ENCODE peak calls at places on chromosomes 2 and 18, in eight cellular contexts. One of them, this sample, is unnamed.

GRCh38 chr2:233082222-233082933 is 22.2 kb downstream of the INPP5D start:
- DNase-seq in heart left ventricle: no peak
- DNase-seq in PC-9: no peak
- DNase-seq in lower lobe of right lung: no peak
- DNase-seq in ovary: no peak
- DNase-seq in MM.1S: peak; percentile 25
- DNase-seq in glutamatergic neuron: no peak
- DNase-seq in GM06990: peak; percentile 77
- DNase-seq in this sample: peak; percentile 26

GRCh38 chr2:45634223-45634622 is 17.3 kb upstream of the PRKCE start:
- DNase-seq in heart left ventricle: no peak
- DNase-seq in PC-9: no peak
- DNase-seq in lower lobe of right lung: no peak
- DNase-seq in ovary: no peak
- DNase-seq in MM.1S: no peak
- DNase-seq in glutamatergic neuron: no peak
- DNase-seq in GM06990: no peak
- DNase-seq in this sample: no peak

GRCh38 chr18:21293479-21293878 is 51.4 kb downstream of the GREB1L start:
- DNase-seq in heart left ventricle: no peak
- DNase-seq in PC-9: no peak
- DNase-seq in lower lobe of right lung: no peak
- DNase-seq in ovary: no peak
- DNase-seq in MM.1S: no peak
- DNase-seq in glutamatergic neuron: no peak
- DNase-seq in GM06990: no peak
- DNase-seq in this sample: no peak

GRCh38 chr2:71664161-71664560 is 210.8 kb downstream of the DYSF start:
- DNase-seq in heart left ventricle: no peak
- DNase-seq in PC-9: no peak
- DNase-seq in lower lobe of right lung: no peak
- DNase-seq in ovary: no peak
- DNase-seq in MM.1S: no peak
- DNase-seq in glutamatergic neuron: no peak
- DNase-seq in GM06990: no peak
- DNase-seq in this sample: no peak

GRCh38 chr2:72116081-72116533 is 31.6 kb downstream of the CYP26B1 start:
- DNase-seq in heart left ventricle: no peak
- DNase-seq in PC-9: no peak
- DNase-seq in lower lobe of right lung: no peak
- DNase-seq in ovary: no peak
- DNase-seq in MM.1S: no peak
- DNase-seq in glutamatergic neuron: no peak
- DNase-seq in GM06990: no peak
- DNase-seq in this sample: no peak

GRCh38 chr18:13616525-13617035 is 109.8 kb downstream of the FAM210A start:
- DNase-seq in heart left ventricle: no peak
- DNase-seq in PC-9: peak; percentile 35
- DNase-seq in lower lobe of right lung: no peak
- DNase-seq in ovary: no peak
- DNase-seq in MM.1S: no peak
- DNase-seq in glutamatergic neuron: no peak
- DNase-seq in GM06990: no peak
- DNase-seq in this sample: no peak

GRCh38 chr2:121049141-121049540 is 235.9 kb downstream of the TFCP2L1 start:
- DNase-seq in heart left ventricle: no peak
- DNase-seq in PC-9: peak; percentile 38
- DNase-seq in lower lobe of right lung: no peak
- DNase-seq in ovary: no peak
- DNase-seq in MM.1S: no peak
- DNase-seq in glutamatergic neuron: no peak
- DNase-seq in GM06990: no peak
- DNase-seq in this sample: no peak

GRCh38 chr18:6744816-6745455 is 15.4 kb downstream of the ARHGAP28 start:
- DNase-seq in heart left ventricle: no peak
- DNase-seq in PC-9: no peak
- DNase-seq in lower lobe of right lung: no peak
- DNase-seq in ovary: no peak
- DNase-seq in MM.1S: no peak
- DNase-seq in glutamatergic neuron: no peak
- DNase-seq in GM06990: no peak
- DNase-seq in this sample: no peak

GRCh38 chr2:237694423-237695194 is 67.2 kb downstream of the LRRFIP1 start:
- DNase-seq in heart left ventricle: no peak
- DNase-seq in PC-9: peak; percentile 37
- DNase-seq in lower lobe of right lung: peak; percentile 70
- DNase-seq in ovary: no peak
- DNase-seq in MM.1S: peak; percentile 30
- DNase-seq in glutamatergic neuron: no peak
- DNase-seq in GM06990: peak; percentile 53
- DNase-seq in this sample: no peak
- TF ChIP-seq CTCF in heart left ventricle: no peak
- TF ChIP-seq CTCF in PC-9: no peak
- TF ChIP-seq CTCF in lower lobe of right lung: no peak
- TF ChIP-seq CTCF in ovary: no peak
- TF ChIP-seq CTCF in MM.1S: peak; percentile 33
- TF ChIP-seq CTCF in glutamatergic neuron: no peak
- TF ChIP-seq CTCF in GM06990: peak; percentile 54
- TF ChIP-seq CTCF in this sample: no peak

DNA sequence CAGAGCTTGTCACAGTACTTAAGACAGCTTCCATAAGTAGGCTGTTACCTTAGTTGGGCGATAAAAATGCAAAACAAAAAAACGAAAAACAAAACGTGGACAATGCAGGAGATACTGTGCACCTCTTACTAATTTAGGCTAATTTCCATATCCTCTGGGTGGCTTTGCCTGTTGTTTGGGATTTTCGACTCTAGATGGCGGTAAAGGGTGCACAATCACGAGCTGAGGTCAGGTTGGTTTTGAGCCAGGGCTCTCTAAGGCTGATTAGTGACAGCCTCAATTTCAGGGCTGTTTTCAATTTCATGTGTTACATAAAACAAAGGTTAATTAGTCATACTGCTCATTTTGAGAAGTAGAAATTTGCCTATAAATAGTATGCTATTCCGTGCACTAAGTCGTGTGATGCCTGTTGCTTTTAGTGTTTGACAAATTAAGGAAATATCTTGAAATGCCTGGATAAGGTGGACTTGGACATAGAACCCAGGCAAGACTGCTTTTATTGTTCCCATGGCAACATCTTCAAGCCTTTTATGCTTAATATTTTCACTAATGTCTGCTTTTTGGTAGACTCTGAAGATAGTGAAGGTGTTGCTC is 493.1 kb downstream of the SOCS6 start:
- DNase-seq in heart left ventricle: peak; percentile 13
- DNase-seq in PC-9: peak; percentile 37
- DNase-seq in lower lobe of right lung: no peak
- DNase-seq in ovary: no peak
- DNase-seq in MM.1S: peak; percentile 79
- DNase-seq in glutamatergic neuron: peak; percentile 72
- DNase-seq in GM06990: no peak
- DNase-seq in this sample: no peak
- TF ChIP-seq CTCF in heart left ventricle: peak; percentile 31
- TF ChIP-seq CTCF in PC-9: peak; percentile 80
- TF ChIP-seq CTCF in lower lobe of right lung: peak; percentile 59
- TF ChIP-seq CTCF in ovary: no peak
- TF ChIP-seq CTCF in MM.1S: peak; percentile 88
- TF ChIP-seq CTCF in glutamatergic neuron: peak; percentile 79
- TF ChIP-seq CTCF in GM06990: peak; percentile 69
- TF ChIP-seq CTCF in this sample: peak; percentile 76

GRCh38 chr2:160753960-160754359 is 260.4 kb upstream of the RBMS1 start:
- DNase-seq in heart left ventricle: no peak
- DNase-seq in PC-9: no peak
- DNase-seq in lower lobe of right lung: no peak
- DNase-seq in ovary: no peak
- DNase-seq in MM.1S: no peak
- DNase-seq in glutamatergic neuron: no peak
- DNase-seq in GM06990: no peak
- DNase-seq in this sample: no peak

GRCh38 chr2:160752475-160753330 is 259.1 kb upstream of the RBMS1 start:
- DNase-seq in heart left ventricle: no peak
- DNase-seq in PC-9: peak; percentile 44
- DNase-seq in lower lobe of right lung: no peak
- DNase-seq in ovary: no peak
- DNase-seq in MM.1S: no peak
- DNase-seq in glutamatergic neuron: no peak
- DNase-seq in GM06990: no peak
- DNase-seq in this sample: no peak

GRCh38 chr2:160747771-160748170 is 254.2 kb upstream of the RBMS1 start:
- DNase-seq in heart left ventricle: no peak
- DNase-seq in PC-9: peak; percentile 26
- DNase-seq in lower lobe of right lung: no peak
- DNase-seq in ovary: no peak
- DNase-seq in MM.1S: no peak
- DNase-seq in glutamatergic neuron: no peak
- DNase-seq in GM06990: no peak
- DNase-seq in this sample: no peak

GRCh38 chr2:160753331-160753654 is 259.7 kb upstream of the RBMS1 start:
- DNase-seq in heart left ventricle: no peak
- DNase-seq in PC-9: no peak
- DNase-seq in lower lobe of right lung: no peak
- DNase-seq in ovary: no peak
- DNase-seq in MM.1S: no peak
- DNase-seq in glutamatergic neuron: no peak
- DNase-seq in GM06990: no peak
- DNase-seq in this sample: no peak

DNA sequence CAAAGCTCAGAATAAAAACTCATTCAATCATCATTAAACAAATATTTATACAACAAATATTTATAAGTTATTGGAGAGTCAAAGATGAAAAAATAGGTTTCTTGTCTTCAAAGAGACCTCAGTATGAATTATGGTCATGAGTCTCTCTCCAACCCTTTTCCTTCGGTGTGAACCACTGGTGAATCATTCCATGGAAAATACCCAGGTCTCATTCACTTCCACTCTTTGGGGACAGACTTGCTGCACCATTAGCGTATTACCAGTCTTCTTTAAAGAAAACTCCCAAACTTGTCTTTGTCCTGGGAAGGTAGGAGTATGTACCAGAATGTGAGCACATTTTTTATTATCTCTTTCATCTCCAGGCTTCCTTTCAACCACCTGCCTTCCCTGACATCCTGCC is 257.4 kb upstream of the RBMS1 start:
- DNase-seq in heart left ventricle: no peak
- DNase-seq in PC-9: no peak
- DNase-seq in lower lobe of right lung: no peak
- DNase-seq in ovary: no peak
- DNase-seq in MM.1S: no peak
- DNase-seq in glutamatergic neuron: no peak
- DNase-seq in GM06990: no peak
- DNase-seq in this sample: no peak
- TF ChIP-seq CTCF in heart left ventricle: no peak
- TF ChIP-seq CTCF in PC-9: no peak
- TF ChIP-seq CTCF in lower lobe of right lung: no peak
- TF ChIP-seq CTCF in ovary: no peak
- TF ChIP-seq CTCF in MM.1S: no peak
- TF ChIP-seq CTCF in glutamatergic neuron: no peak
- TF ChIP-seq CTCF in GM06990: no peak
- TF ChIP-seq CTCF in this sample: no peak

GRCh38 chr2:197310271-197310939 is at the start of gene ANKRD44:
- DNase-seq in heart left ventricle: peak; percentile 92
- DNase-seq in PC-9: peak; percentile 73
- DNase-seq in lower lobe of right lung: peak; percentile 96
- DNase-seq in ovary: peak; percentile 90
- DNase-seq in MM.1S: peak; percentile 91
- DNase-seq in glutamatergic neuron: peak; percentile 90
- DNase-seq in GM06990: peak; percentile 91
- DNase-seq in this sample: peak; percentile 97
- TF ChIP-seq CTCF in heart left ventricle: peak; percentile 38
- TF ChIP-seq CTCF in PC-9: no peak
- TF ChIP-seq CTCF in lower lobe of right lung: peak; percentile 31
- TF ChIP-seq CTCF in ovary: peak; percentile 78
- TF ChIP-seq CTCF in MM.1S: no peak
- TF ChIP-seq CTCF in glutamatergic neuron: no peak
- TF ChIP-seq CTCF in GM06990: no peak
- TF ChIP-seq CTCF in this sample: peak; percentile 67

GRCh38 chr2:18117592-18117991 is 239.1 kb downstream of the KCNS3 start:
- DNase-seq in heart left ventricle: no peak
- DNase-seq in PC-9: peak; percentile 47
- DNase-seq in lower lobe of right lung: peak; percentile 46
- DNase-seq in ovary: no peak
- DNase-seq in MM.1S: peak; percentile 79
- DNase-seq in glutamatergic neuron: peak; percentile 33
- DNase-seq in GM06990: no peak
- DNase-seq in this sample: no peak
- TF ChIP-seq CTCF in heart left ventricle: peak; percentile 15
- TF ChIP-seq CTCF in PC-9: peak; percentile 77
- TF ChIP-seq CTCF in lower lobe of right lung: peak; percentile 50
- TF ChIP-seq CTCF in ovary: no peak
- TF ChIP-seq CTCF in MM.1S: peak; percentile 95
- TF ChIP-seq CTCF in glutamatergic neuron: no peak
- TF ChIP-seq CTCF in GM06990: peak; percentile 52
- TF ChIP-seq CTCF in this sample: peak; percentile 55

DNA sequence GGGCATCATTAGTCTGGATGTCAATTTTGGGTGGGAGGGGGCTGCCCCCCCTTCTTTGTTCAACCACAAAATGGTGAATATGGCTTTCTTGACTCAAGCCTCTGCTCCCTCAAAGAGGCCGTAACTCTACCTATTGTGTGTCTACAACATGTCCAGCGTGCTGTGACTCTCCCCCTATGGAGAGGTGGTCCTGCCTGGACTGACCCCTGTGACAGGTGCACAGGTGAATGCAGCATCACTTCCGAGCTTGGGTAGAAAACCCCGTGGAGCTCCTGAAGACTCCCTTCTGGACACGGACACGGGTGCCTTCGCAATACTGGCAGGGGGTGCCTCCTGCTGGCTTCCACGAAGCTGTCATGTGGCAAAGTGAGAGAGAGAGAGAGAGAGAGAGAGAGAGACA is 397.8 kb downstream of the GALR1 start:
- DNase-seq in heart left ventricle: no peak
- DNase-seq in PC-9: no peak
- DNase-seq in lower lobe of right lung: no peak
- DNase-seq in ovary: no peak
- DNase-seq in MM.1S: no peak
- DNase-seq in glutamatergic neuron: no peak
- DNase-seq in GM06990: no peak
- DNase-seq in this sample: no peak
- TF ChIP-seq CTCF in heart left ventricle: no peak
- TF ChIP-seq CTCF in PC-9: no peak
- TF ChIP-seq CTCF in lower lobe of right lung: no peak
- TF ChIP-seq CTCF in ovary: no peak
- TF ChIP-seq CTCF in MM.1S: peak; percentile 11
- TF ChIP-seq CTCF in glutamatergic neuron: no peak
- TF ChIP-seq CTCF in GM06990: no peak
- TF ChIP-seq CTCF in this sample: no peak

DNA sequence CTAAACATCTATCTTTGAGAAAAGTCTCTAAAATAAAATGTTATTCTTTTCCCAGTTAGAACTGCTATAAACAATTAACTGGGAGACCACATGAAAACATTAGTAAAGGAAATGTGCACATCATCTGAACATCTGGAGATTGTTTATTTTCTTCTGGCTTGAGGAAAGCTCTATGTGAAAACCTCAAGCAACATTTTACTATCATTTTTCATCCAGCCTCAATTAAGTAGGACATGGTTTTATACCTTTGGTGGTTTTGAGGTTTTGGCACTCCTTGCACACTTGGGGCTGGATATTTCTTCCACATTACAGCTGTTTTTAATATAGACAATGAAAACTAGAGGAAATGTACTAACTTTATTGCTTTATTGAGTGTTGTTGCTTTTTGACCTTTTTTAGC is 609.5 kb upstream of the SLC8A1 start:
- DNase-seq in heart left ventricle: no peak
- DNase-seq in PC-9: no peak
- DNase-seq in lower lobe of right lung: no peak
- DNase-seq in ovary: no peak
- DNase-seq in MM.1S: no peak
- DNase-seq in glutamatergic neuron: no peak
- DNase-seq in GM06990: no peak
- DNase-seq in this sample: no peak
- TF ChIP-seq CTCF in heart left ventricle: no peak
- TF ChIP-seq CTCF in PC-9: no peak
- TF ChIP-seq CTCF in lower lobe of right lung: no peak
- TF ChIP-seq CTCF in ovary: no peak
- TF ChIP-seq CTCF in MM.1S: no peak
- TF ChIP-seq CTCF in glutamatergic neuron: no peak
- TF ChIP-seq CTCF in GM06990: no peak
- TF ChIP-seq CTCF in this sample: no peak

This sample was measured in chondrocyte.